ENCODE peak calls at places on chromosome 2, in nine cellular contexts. W is CD8-positive, alpha-beta T cell; B is mucosa of descending colon; K is BJ; H is BE2C; P is stomach; S is fibroblast of mammary gland; C is transverse colon; D is astrocyte of the cerebellum. R is an unnamed sample.

GRCh38 chr2:99597616-99598015 is 107.8 kb upstream of the REV1 start:
- DNase-seq in W (no peak), B (no peak), K (no peak), H (no peak), P (no peak), S (peak), C (no peak), D (peak), R (no peak)

GRCh38 chr2:164703915-164704706 is 82.8 kb upstream of the GRB14 start:
- DNase-seq in W (no peak), B (no peak), K (no peak), H (no peak), P (no peak), S (no peak), C (no peak), D (no peak), R (no peak)

GRCh38 chr2:178628590-178628989 is 148.3 kb downstream of the PLEKHA3 start:
- DNase-seq in W (no peak), B (no peak), K (no peak), H (no peak), P (no peak), S (no peak), C (no peak), D (no peak), R (no peak)

GRCh38 chr2:16666453-16666801 is 793 bp upstream of the CYRIA start:
- DNase-seq in W (no peak), B (no peak), K (no peak), H (no peak), P (no peak), S (peak), C (no peak), D (peak), R (peak)

GRCh38 chr2:178229927-178230326 is 35.6 kb downstream of the OSBPL6 start:
- DNase-seq in W (no peak), B (no peak), K (no peak), H (no peak), P (no peak), S (no peak), C (no peak), D (no peak), R (no peak)

GRCh38 chr2:222504191-222504590 is 79.8 kb downstream of the SGPP2 start:
- DNase-seq in W (no peak), B (no peak), K (no peak), H (no peak), P (no peak), S (no peak), C (no peak), D (no peak), R (no peak)

GRCh38 chr2:223626713-223627112 is 24.6 kb upstream of the SCG2 start:
- DNase-seq in W (no peak), B (no peak), K (no peak), H (no peak), P (no peak), S (peak), C (no peak), D (peak), R (no peak)

GRCh38 chr2:79716266-79716665 is 203.4 kb downstream of the CTNNA2 start:
- DNase-seq in W (no peak), B (no peak), K (no peak), H (peak), P (no peak), S (no peak), C (no peak), D (no peak), R (no peak)

GRCh38 chr2:232321817-232322559 is 56.6 kb upstream of the ALPP start:
- DNase-seq in W (no peak), B (peak), K (no peak), H (no peak), P (peak), S (no peak), C (peak), D (no peak), R (no peak)

GRCh38 chr2:147760984-147761383 is 83.8 kb upstream of the ACVR2A start:
- DNase-seq in W (no peak), B (no peak), K (no peak), H (no peak), P (no peak), S (peak), C (no peak), D (no peak), R (no peak)

GRCh38 chr2:55232863-55233657 is 572 bp downstream of the RPS27A start:
- DNase-seq in W (peak), B (peak), K (no peak), H (peak), P (peak), S (no peak), C (peak), D (no peak), R (peak)

DNA sequence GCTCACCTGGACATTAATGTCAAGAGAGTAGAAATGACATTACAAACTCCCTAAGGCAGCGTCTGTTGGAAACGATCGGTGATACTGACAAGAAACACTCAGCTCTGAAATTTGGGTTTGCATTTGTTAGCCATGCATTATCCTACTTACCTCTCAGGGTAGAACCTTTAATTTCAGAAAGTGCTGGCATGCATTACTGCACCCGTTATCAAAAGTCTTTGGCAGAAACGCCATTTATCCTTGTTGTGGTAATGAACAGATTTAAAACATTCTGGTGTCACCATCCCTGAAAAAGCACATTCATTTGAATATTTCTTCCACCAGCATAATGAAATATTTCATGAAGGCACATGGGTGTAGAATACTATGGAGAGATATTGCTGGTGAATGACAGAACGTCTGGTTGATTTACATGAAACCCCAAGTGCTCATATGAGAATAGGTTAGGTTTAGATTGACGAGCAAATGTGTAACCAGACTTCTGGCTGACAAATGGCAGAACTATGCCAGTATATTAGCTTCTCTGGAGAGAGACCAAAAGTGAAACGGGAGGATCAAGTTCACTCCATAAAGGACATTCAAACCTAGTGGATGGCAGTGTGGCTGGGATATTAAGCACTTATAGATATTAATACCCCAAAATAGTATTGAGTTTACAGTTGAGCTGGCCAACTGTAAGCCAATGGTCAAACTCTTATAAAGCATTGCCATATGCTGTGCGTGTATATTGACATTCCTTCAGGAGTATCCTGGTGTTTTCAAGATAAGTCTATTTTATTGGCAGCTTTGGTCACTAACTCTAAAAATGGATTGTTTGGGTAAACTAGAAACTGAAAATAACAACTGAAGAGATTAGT is 53.6 kb upstream of the ITGB6 start:
- DNase-seq in W (no peak), B (no peak), K (no peak), H (no peak), P (no peak), S (no peak), C (no peak), D (peak), R (no peak)
- H3K4me3 ChIP-seq in W (no peak), B (no peak), K (no peak), H (no peak), P (no peak), S (no peak), C (no peak), D (no peak), R (no peak)

GRCh38 chr2:22734373-22735045 is 650.5 kb upstream of the KLHL29 start:
- DNase-seq in W (no peak), B (no peak), K (no peak), H (no peak), P (no peak), S (no peak), C (no peak), D (no peak), R (no peak)

DNA sequence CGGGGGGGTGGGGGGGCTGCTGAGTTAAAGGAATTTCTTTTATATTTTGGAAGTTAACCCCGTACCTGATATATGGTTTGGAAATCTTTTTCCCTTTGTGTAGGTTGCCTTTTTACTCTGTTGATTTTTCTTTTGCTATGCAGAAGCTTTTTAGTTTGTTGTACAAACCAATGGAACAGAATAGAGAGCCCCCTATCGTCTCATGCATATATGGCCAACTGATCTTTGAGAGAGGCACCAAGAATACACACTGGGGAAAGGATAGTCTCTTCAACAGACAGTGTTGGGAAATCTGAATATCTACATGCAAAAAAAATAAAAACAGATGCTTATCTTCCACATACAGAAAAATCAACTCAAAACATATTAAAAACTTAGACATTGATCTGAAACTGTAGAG is 647.8 kb upstream of the KLHL29 start:
- DNase-seq in W (no peak), B (no peak), K (no peak), H (no peak), P (no peak), S (no peak), C (no peak), D (no peak), R (no peak)
- TF ChIP-seq CTCF in W (no peak), B (no peak), K (no peak), H (peak), P (no peak), S (no peak), C (no peak), D (no peak), R (peak)

DNA sequence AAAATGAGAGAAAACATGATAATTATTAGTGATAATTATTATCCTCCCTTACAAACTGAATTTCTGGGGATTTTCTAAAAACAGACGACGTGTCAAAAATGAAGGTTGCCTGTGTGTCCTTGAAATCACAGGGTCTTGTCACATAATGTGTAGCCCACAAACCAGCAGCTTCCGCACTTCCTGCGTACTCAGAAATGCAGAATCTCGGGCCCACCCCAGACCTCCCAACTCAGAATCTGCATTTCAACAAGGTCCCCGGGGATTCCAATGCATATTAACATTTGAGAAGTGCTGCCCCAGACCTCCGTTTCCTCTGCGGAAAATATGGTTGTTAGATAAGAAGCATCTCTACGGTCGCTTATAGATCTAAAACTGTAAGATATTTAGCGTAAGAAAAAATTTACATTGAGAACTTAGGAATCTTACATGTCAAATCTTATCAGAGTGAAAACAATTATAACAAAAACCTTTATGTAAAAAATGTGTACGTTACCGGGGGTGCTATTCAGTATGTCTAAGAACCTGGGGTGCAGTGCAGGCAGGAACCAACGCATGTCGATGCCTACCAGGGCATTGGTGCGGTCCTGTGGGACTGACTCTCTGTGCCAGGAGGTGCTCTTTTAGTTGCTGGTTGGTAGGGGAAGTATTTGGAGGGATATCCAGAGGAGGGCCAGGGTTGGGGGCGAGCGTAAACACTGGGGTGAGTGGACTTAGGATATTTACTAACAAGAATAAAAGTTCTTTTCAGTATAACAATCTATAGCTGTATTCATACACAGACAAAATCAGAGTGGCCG is 15.2 kb downstream of the CDKL4 start:
- DNase-seq in W (no peak), B (no peak), K (no peak), H (no peak), P (no peak), S (no peak), C (no peak), D (no peak), R (no peak)
- H3K4me3 ChIP-seq in W (peak), B (no peak), K (no peak), H (peak), P (peak), S (no peak), C (no peak), D (peak), R (no peak)

GRCh38 chr2:40367652-40368051 is 84.2 kb downstream of the SLC8A1 start:
- DNase-seq in W (no peak), B (no peak), K (no peak), H (no peak), P (no peak), S (peak), C (no peak), D (no peak), R (no peak)

GRCh38 chr2:40363631-40364030 is 88.3 kb downstream of the SLC8A1 start:
- DNase-seq in W (no peak), B (no peak), K (no peak), H (no peak), P (no peak), S (peak), C (no peak), D (peak), R (peak)

GRCh38 chr2:40364143-40364903 is 87.6 kb downstream of the SLC8A1 start:
- DNase-seq in W (no peak), B (no peak), K (no peak), H (no peak), P (no peak), S (peak), C (no peak), D (no peak), R (no peak)

GRCh38 chr2:40369619-40370397 is 82.1 kb downstream of the SLC8A1 start:
- DNase-seq in W (no peak), B (no peak), K (no peak), H (no peak), P (no peak), S (peak), C (no peak), D (peak), R (no peak)

DNA sequence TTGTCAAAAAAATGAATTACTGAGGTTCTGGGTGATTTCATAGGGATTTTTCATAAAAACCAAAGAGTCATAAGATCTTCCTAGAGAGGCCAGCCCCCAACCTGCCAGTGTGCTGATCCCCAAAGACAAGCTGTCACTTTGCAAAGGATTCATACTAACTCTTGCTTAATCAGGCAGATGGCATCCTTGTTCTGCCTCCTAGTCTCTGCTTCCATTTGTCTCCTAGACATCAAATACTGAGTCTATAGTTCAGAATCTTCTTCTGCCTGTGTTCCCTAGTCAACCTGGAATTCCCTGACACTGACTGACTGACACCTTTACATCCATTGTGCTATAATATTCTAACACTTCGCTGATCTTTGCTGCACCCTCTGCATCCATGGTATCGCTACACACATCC is 84.9 kb downstream of the SLC8A1 start:
- DNase-seq in W (no peak), B (no peak), K (no peak), H (no peak), P (no peak), S (no peak), C (no peak), D (no peak), R (no peak)
- TF ChIP-seq CTCF in W (no peak), B (no peak), K (no peak), H (no peak), P (no peak), S (no peak), C (no peak), D (no peak), R (no peak)

GRCh38 chr2:30229596-30229995 is 1.7 kb upstream of the LBH start:
- DNase-seq in W (no peak), B (no peak), K (no peak), H (no peak), P (no peak), S (no peak), C (no peak), D (no peak), R (no peak)

GRCh38 chr2:30231726-30232026 is 342 bp downstream of the LBH start:
- DNase-seq in W (no peak), B (no peak), K (no peak), H (no peak), P (no peak), S (no peak), C (no peak), D (no peak), R (no peak)

GRCh38 chr2:30232027-30232800 is 880 bp downstream of the LBH start:
- DNase-seq in W (peak), B (peak), K (no peak), H (peak), P (peak), S (no peak), C (peak), D (no peak), R (peak)

GRCh38 chr2:30230479-30230854 is 867 bp upstream of the LBH start:
- DNase-seq in W (no peak), B (peak), K (no peak), H (peak), P (no peak), S (no peak), C (no peak), D (no peak), R (no peak)

GRCh38 chr2:30230855-30231725 is at the start of gene LBH:
- DNase-seq in W (peak), B (peak), K (peak), H (peak), P (peak), S (peak), C (peak), D (peak), R (peak)
- H3K4me3 ChIP-seq in W (peak), B (peak), K (peak), H (peak), P (peak), S (peak), C (peak), D (peak), R (peak)

DNA sequence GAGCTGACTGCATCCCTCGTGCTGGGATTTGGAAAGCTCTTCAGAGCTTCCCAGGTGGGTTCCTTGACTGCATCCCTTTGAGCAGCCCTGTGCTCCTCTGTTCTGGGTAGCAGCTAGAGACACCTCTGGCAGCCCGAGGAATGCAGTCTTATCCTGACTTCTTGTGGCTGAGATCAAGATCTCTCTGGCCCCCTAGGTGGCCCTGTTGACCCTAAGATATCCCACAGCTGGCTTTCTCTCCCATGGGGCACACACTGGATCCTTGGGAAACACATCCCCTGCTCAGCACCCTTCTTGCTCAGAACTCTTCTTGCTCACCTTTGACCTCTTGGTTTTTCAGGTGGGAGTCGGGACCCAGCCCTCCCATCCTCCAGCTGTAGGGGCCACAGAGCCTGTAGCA is 237.2 kb downstream of the TSN start:
- DNase-seq in W (no peak), B (no peak), K (no peak), H (no peak), P (no peak), S (no peak), C (no peak), D (no peak), R (no peak)
- TF ChIP-seq CTCF in W (no peak), B (no peak), K (no peak), H (no peak), P (no peak), S (no peak), C (no peak), D (no peak), R (no peak)

GRCh38 chr2:113754989-113755689 is 1.3 kb downstream of the SLC35F5 start:
- DNase-seq in W (no peak), B (no peak), K (no peak), H (no peak), P (no peak), S (peak), C (no peak), D (no peak), R (no peak)

GRCh38 chr2:113757059-113757657 is 716 bp upstream of the SLC35F5 start:
- DNase-seq in W (no peak), B (peak), K (peak), H (no peak), P (no peak), S (no peak), C (peak), D (no peak), R (no peak)

GRCh38 chr2:113756088-113757058 is at the start of gene SLC35F5:
- DNase-seq in W (peak), B (peak), K (peak), H (peak), P (peak), S (peak), C (peak), D (peak), R (peak)

GRCh38 chr2:113755690-113756063 is 765 bp downstream of the SLC35F5 start:
- DNase-seq in W (no peak), B (no peak), K (no peak), H (no peak), P (no peak), S (peak), C (peak), D (no peak), R (no peak)

DNA sequence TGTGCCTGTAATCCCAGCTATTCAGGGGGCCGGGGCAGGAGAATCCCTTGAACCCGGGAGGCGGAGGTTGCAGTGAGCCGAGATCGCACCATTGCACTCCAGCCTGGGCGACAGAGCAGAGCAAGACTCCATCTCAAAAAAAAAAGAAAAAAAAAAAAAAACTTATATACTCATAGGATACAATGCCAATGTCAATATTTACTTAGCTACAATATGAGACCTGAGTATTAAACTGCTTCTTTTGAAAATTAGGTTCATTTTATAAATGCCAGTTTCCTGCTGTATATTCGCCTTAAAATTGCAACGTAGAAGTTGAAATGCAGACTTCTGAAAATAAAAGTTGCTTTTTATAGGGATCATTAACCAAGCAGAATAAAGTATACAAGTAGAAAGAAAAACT is 2.3 kb downstream of the SLC35F5 start:
- DNase-seq in W (no peak), B (no peak), K (no peak), H (no peak), P (no peak), S (no peak), C (no peak), D (no peak), R (no peak)
- H3K4me3 ChIP-seq in W (no peak), B (no peak), K (peak), H (no peak), P (no peak), S (peak), C (no peak), D (peak), R (no peak)

DNA sequence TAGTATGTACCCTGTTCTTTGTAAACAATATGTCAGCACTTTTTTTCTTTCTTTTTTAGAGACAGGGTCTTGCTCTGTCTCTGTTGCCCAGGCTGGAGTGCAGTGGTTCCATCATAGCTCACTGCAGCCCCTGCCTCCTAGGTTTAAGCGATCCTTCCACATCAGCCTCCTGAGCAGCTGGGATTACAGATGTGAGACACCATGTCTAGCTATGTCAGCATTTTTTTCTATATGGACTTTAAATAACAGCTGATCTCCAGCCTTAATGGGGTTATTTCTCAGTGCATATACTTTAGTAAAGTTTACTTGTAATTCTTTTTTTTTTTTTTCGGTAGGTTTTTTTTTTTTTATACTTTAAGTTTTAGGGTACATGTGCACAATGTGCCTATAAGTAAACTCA is 26.6 kb downstream of the ABCG5 start:
- DNase-seq in W (no peak), B (no peak), K (no peak), H (no peak), P (no peak), S (no peak), C (no peak), D (no peak), R (no peak)
- TF ChIP-seq CTCF in W (no peak), B (no peak), K (no peak), H (no peak), P (no peak), S (no peak), C (no peak), D (no peak), R (no peak)

GRCh38 chr2:46925444-46926351 is 10.1 kb upstream of the MCFD2 start:
- DNase-seq in W (no peak), B (no peak), K (no peak), H (no peak), P (no peak), S (no peak), C (no peak), D (no peak), R (no peak)
- H3K4me3 ChIP-seq in W (no peak), B (no peak), K (no peak), H (no peak), P (no peak), S (no peak), C (no peak), D (no peak), R (no peak)